ENCODE peak calls at places on chromosomes 2 and 18, in five cellular contexts. One of them, this sample, is unnamed.

GRCh38 chr2:64952896-64953482 is 36.2 kb upstream of the SLC1A4 start:
- DNase-seq in type B pancreatic cell: no peak
- DNase-seq in lower leg skin: no peak
- DNase-seq in endothelial cell of umbilical vein: peak; percentile 41
- DNase-seq in cardiac fibroblast: peak; percentile 84
- DNase-seq in this sample: no peak

GRCh38 chr2:165876712-165877111 is 76.9 kb downstream of the TTC21B start:
- DNase-seq in type B pancreatic cell: no peak
- DNase-seq in endothelial cell of umbilical vein: peak; percentile 17
- DNase-seq in lower leg skin: no peak
- DNase-seq in cardiac fibroblast: peak; percentile 16
- DNase-seq in this sample: no peak

GRCh38 chr2:187434342-187434785 is 13.7 kb downstream of the CALCRL start:
- DNase-seq in lower leg skin: no peak
- DNase-seq in type B pancreatic cell: no peak
- DNase-seq in cardiac fibroblast: peak; percentile 43
- DNase-seq in endothelial cell of umbilical vein: peak; percentile 64
- DNase-seq in this sample: no peak

GRCh38 chr2:219513787-219514186 is 495 bp upstream of the ASIC4 start:
- DNase-seq in type B pancreatic cell: no peak
- DNase-seq in cardiac fibroblast: no peak
- DNase-seq in endothelial cell of umbilical vein: no peak
- DNase-seq in lower leg skin: no peak
- DNase-seq in this sample: no peak

GRCh38 chr2:109513749-109514588 is 99.8 kb downstream of the SEPTIN10 start:
- DNase-seq in lower leg skin: peak; percentile 76
- DNase-seq in cardiac fibroblast: peak; percentile 93
- DNase-seq in type B pancreatic cell: no peak
- DNase-seq in endothelial cell of umbilical vein: no peak
- DNase-seq in this sample: peak; percentile 71

GRCh38 chr2:11681722-11682589 is 12.0 kb upstream of the NTSR2 start:
- DNase-seq in lower leg skin: no peak
- DNase-seq in cardiac fibroblast: peak; percentile 14
- DNase-seq in endothelial cell of umbilical vein: no peak
- DNase-seq in type B pancreatic cell: no peak
- DNase-seq in this sample: peak; percentile 47

GRCh38 chr2:215882689-215883088 is 130.7 kb downstream of the MREG start:
- DNase-seq in type B pancreatic cell: no peak
- DNase-seq in endothelial cell of umbilical vein: no peak
- DNase-seq in cardiac fibroblast: peak; percentile 51
- DNase-seq in lower leg skin: no peak
- DNase-seq in this sample: no peak

GRCh38 chr2:227817940-227818568 is 4.4 kb downstream of the CCL20 start:
- DNase-seq in lower leg skin: peak; percentile 94
- DNase-seq in cardiac fibroblast: peak; percentile 100
- DNase-seq in type B pancreatic cell: no peak
- DNase-seq in endothelial cell of umbilical vein: peak; percentile 98
- DNase-seq in this sample: peak; percentile 97

GRCh38 chr18:35026407-35027061 is 14.7 kb upstream of the MAPRE2 start:
- DNase-seq in endothelial cell of umbilical vein: no peak
- DNase-seq in cardiac fibroblast: peak; percentile 14
- DNase-seq in type B pancreatic cell: no peak
- DNase-seq in lower leg skin: no peak
- DNase-seq in this sample: no peak

DNA sequence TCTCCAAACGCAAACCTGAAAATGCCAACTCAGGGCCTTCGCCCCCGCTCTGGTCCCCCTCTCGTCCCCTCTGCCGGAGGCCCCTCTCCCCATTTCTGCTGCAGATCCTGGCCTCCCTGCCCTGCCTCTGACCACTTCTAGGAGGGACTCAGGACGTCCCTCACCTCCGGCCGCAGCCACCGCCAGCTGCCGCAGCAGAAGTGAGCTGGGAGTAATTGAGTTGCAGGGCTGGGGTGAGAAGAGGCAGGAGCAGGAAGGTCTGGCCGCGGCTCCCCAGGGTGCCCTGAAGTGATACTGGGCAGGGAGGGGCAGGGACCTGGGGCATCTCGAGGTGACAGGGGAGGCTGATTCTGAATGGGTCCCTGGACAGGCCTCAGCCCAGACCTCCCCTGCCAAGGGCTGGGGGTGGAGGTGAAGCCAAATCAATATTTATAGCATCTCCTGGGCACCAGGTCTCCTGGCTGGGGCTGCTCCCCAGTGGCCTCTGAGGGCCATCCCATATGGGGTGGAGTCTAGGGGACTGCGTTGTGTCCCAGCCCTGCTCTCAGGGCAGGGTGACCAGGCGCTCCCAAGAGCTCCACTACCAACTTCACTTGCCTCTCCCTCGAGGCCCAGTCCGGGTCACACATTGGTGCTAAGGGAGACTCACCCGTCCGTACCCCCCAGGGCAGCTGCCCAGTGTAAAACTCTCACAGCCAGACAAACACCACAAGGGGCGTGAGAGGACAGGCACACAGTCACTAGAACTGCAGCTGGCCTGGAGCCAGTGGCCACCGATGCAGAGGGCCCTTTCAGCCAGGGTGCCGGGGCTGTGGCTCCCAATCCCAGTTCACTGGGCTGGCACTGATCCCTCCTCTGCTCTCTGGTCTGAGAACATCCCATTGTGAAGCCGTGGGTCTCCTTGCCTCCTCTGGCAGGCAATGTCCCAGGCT is 33.0 kb downstream of the KCNIP3 start:
- DNase-seq in cardiac fibroblast: no peak
- DNase-seq in type B pancreatic cell: no peak
- DNase-seq in lower leg skin: no peak
- DNase-seq in endothelial cell of umbilical vein: no peak
- DNase-seq in this sample: no peak
- TF ChIP-seq CTCF in cardiac fibroblast: no peak
- TF ChIP-seq CTCF in type B pancreatic cell: no peak
- TF ChIP-seq CTCF in lower leg skin: no peak
- TF ChIP-seq CTCF in endothelial cell of umbilical vein: no peak
- TF ChIP-seq CTCF in this sample: no peak

DNA sequence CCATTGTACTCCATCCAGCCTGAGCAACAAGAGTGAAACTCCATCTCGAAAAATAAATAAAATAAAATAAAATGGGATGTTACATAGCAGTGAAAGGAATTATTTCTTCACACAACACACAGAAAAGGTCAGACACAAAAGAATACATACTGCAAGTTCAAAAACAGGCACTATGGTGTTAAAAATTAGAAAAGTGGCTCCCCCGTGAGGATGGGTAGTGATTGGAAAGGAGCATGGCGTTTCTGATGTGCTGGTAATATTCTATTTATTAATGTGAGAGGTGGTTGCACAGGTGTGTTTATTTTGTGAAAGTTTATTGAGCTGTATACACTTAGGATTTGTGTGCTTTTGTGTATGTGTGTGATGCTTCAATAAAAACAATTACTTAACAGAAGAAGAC is 22.9 kb upstream of the RAB10 start:
- DNase-seq in lower leg skin: no peak
- DNase-seq in endothelial cell of umbilical vein: no peak
- DNase-seq in cardiac fibroblast: no peak
- DNase-seq in type B pancreatic cell: no peak
- DNase-seq in this sample: no peak
- TF ChIP-seq CTCF in lower leg skin: no peak
- TF ChIP-seq CTCF in endothelial cell of umbilical vein: no peak
- TF ChIP-seq CTCF in cardiac fibroblast: no peak
- TF ChIP-seq CTCF in type B pancreatic cell: no peak
- TF ChIP-seq CTCF in this sample: no peak

DNA sequence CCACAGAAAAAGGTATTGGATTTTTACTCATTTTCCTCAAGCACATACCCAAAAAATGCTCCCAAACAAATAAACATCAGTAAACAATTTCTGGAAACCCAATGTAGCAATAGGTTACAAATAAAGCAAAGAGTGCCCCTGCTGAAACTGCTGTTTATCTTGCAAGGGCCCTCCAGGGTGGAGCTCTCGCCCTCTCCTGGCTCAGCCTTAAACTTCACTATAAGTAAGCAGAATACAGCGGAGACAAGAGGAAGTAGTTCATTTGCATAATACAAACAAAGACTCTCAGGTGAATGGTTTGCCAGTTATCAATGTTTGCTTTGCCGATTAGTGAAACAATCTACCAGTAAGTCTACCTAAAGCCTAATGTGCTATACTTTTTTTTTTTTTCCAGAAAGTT is 437.6 kb downstream of the DLGAP1 start:
- DNase-seq in lower leg skin: no peak
- DNase-seq in type B pancreatic cell: no peak
- DNase-seq in cardiac fibroblast: peak; percentile 5
- DNase-seq in endothelial cell of umbilical vein: no peak
- DNase-seq in this sample: no peak
- TF ChIP-seq CTCF in lower leg skin: no peak
- TF ChIP-seq CTCF in type B pancreatic cell: peak; percentile 58
- TF ChIP-seq CTCF in cardiac fibroblast: no peak
- TF ChIP-seq CTCF in endothelial cell of umbilical vein: no peak
- TF ChIP-seq CTCF in this sample: no peak

DNA sequence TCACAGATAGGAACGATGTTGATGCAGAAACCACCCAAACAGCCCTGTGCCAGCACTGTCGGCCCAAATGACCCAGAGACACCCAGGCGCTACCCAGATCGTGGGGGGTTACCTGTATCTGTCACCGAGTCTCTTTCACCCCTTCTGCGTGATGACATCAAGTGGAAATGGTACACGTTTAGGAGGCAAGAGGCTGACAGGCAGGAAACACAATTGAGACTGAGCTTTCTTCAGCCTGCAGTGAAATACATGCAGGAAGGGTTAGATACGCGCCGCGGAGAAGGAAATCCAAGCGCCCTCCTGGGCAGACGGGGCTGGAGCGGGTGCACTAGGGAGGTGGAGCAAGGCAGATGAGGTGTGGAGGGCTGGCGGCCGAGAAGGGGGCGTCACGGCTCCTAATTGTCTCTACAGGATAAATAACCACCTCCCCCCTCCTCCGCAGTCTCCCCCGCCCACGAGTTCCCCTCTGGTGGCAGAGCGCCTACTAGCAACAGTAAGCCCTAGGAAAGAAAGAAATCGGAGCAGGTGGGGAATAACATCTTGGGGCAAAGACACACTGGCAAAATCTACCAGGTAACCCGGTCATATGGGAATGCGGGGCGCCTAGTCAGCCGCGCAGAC is at the start of gene RNF152:
- DNase-seq in cardiac fibroblast: peak; percentile 34
- DNase-seq in lower leg skin: peak; percentile 33
- DNase-seq in endothelial cell of umbilical vein: peak; percentile 71
- DNase-seq in type B pancreatic cell: peak; percentile 71
- DNase-seq in this sample: peak; percentile 79
- TF ChIP-seq CTCF in cardiac fibroblast: peak; percentile 33
- TF ChIP-seq CTCF in lower leg skin: no peak
- TF ChIP-seq CTCF in endothelial cell of umbilical vein: peak; percentile 51
- TF ChIP-seq CTCF in type B pancreatic cell: peak; percentile 33
- TF ChIP-seq CTCF in this sample: no peak

DNA sequence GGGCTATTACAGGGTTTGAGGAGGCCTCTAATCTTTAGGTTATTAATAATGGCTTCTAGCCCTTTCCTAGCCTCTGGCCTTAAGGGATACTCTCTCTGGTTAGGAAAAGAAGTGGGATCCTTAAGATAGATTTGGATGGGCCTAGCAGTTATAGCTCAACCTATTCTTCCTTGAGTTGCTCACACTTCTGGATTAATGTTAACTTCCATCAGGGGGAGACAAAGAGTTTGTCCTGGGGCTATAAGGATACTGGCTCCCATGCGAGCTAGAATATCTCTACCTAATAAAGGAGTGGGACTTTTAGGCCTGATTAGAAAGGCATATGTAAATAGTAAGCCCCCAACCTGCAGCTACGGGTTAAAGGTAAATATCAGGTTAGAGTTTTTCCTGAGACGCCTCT is 14.3 kb upstream of the PTH2R start:
- DNase-seq in type B pancreatic cell: no peak
- DNase-seq in endothelial cell of umbilical vein: no peak
- DNase-seq in lower leg skin: no peak
- DNase-seq in cardiac fibroblast: peak; percentile 26
- DNase-seq in this sample: no peak
- TF ChIP-seq CTCF in type B pancreatic cell: no peak
- TF ChIP-seq CTCF in endothelial cell of umbilical vein: peak; percentile 4
- TF ChIP-seq CTCF in lower leg skin: no peak
- TF ChIP-seq CTCF in cardiac fibroblast: peak; percentile 37
- TF ChIP-seq CTCF in this sample: no peak

GRCh38 chr18:65435529-65435928 is 315.3 kb upstream of the CDH7 start:
- DNase-seq in cardiac fibroblast: no peak
- DNase-seq in lower leg skin: no peak
- DNase-seq in endothelial cell of umbilical vein: no peak
- DNase-seq in type B pancreatic cell: no peak
- DNase-seq in this sample: no peak

GRCh38 chr18:65436430-65436829 is 314.4 kb upstream of the CDH7 start:
- DNase-seq in lower leg skin: no peak
- DNase-seq in cardiac fibroblast: no peak
- DNase-seq in type B pancreatic cell: no peak
- DNase-seq in endothelial cell of umbilical vein: no peak
- DNase-seq in this sample: no peak

DNA sequence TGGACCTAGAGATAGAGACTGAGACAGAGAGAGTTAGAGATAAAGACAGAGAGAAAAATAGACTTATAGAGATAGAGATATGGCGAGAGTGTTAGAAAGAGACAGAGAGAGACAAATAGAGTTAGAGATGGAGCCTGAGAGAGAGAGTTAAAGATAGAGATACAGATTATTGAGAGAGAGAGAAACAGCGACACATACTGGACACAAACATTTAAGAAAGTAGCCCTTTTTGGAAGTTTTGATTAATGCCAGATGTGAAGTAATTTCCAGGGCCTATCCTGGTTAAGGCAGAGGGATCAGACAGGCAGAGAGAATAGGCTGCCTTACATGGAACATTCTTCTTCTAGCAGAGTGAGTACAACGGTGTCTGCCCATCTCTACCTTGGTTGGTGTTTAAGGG is 311.6 kb upstream of the CDH7 start:
- DNase-seq in type B pancreatic cell: no peak
- DNase-seq in lower leg skin: no peak
- DNase-seq in endothelial cell of umbilical vein: no peak
- DNase-seq in cardiac fibroblast: no peak
- DNase-seq in this sample: no peak
- TF ChIP-seq CTCF in type B pancreatic cell: peak; percentile 62
- TF ChIP-seq CTCF in lower leg skin: no peak
- TF ChIP-seq CTCF in endothelial cell of umbilical vein: peak; percentile 3
- TF ChIP-seq CTCF in cardiac fibroblast: no peak
- TF ChIP-seq CTCF in this sample: no peak

DNA sequence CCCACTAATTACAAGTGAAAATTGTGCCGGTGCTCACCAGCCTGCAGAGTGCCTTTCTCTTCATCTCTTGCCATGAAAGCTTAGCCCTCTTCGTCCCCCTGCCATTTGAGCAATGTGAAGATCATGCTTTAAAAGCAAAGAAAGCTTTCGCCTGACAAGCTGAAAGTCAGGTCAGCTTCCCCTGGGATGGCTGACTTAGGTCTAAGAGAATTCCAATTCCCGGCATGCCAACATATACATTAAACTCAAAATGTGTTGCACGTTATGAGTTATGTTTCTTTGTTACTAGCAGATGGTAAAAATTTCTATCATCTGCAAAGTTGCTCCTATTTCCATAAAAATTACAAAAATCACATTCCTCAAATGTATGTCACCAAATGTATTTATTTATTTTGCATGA is 129.8 kb downstream of the AFF3 start:
- DNase-seq in type B pancreatic cell: no peak
- DNase-seq in lower leg skin: no peak
- DNase-seq in cardiac fibroblast: peak; percentile 65
- DNase-seq in endothelial cell of umbilical vein: no peak
- DNase-seq in this sample: no peak
- TF ChIP-seq CTCF in type B pancreatic cell: no peak
- TF ChIP-seq CTCF in lower leg skin: no peak
- TF ChIP-seq CTCF in cardiac fibroblast: no peak
- TF ChIP-seq CTCF in endothelial cell of umbilical vein: no peak
- TF ChIP-seq CTCF in this sample: no peak